ENCODE peak calls at places on chromosomes 1 and 21, in nine cellular contexts. Z is kidney, E is epithelial cell of esophagus, X is K562, R is brain microvascular endothelial cell, H is psoas muscle, T is uterus, C is heart right ventricle, S is ovary. W is an unnamed sample.

GRCh38 chr1:244413736-244414135 is 38.0 kb downstream of the ADSS2 start:
- DNase-seq in E (peak), Z (no peak), X (no peak), C (no peak), S (no peak), T (no peak), H (no peak), R (no peak), W (no peak)

GRCh38 chr1:175572932-175573871 is 170.2 kb downstream of the TNR start:
- DNase-seq in T (peak), H (no peak), R (no peak), E (no peak), C (no peak), X (no peak), S (peak), Z (no peak), W (no peak)

GRCh38 chr1:205706601-205707502 is 26.5 kb upstream of the SLC45A3 start:
- DNase-seq in C (no peak), E (no peak), X (peak), S (no peak), T (no peak), Z (no peak), H (no peak), R (no peak), W (no peak)

GRCh38 chr1:58779059-58779754 is 4.6 kb downstream of the JUN start:
- DNase-seq in Z (no peak), C (no peak), H (no peak), S (no peak), T (no peak), R (no peak), X (no peak), E (peak), W (no peak)

GRCh38 chr1:153403421-153404085 is 12.7 kb upstream of the S100A8 start:
- DNase-seq in R (no peak), T (no peak), C (no peak), Z (no peak), X (no peak), H (no peak), E (no peak), S (no peak), W (no peak)

GRCh38 chr1:209455666-209456065 is 127.8 kb upstream of the CAMK1G start:
- DNase-seq in T (no peak), C (no peak), E (peak), S (no peak), R (no peak), X (no peak), Z (no peak), H (no peak), W (no peak)

GRCh38 chr1:186873687-186874086 is 44.9 kb downstream of the PLA2G4A start:
- DNase-seq in S (no peak), R (no peak), Z (no peak), T (no peak), E (peak), H (no peak), C (no peak), X (no peak), W (no peak)

GRCh38 chr1:153968000-153968363 is 280 bp downstream of the CREB3L4 start:
- DNase-seq in E (peak), H (peak), S (peak), R (no peak), T (peak), X (no peak), Z (no peak), C (no peak), W (peak)

GRCh38 chr1:12163210-12163609 is 3.6 kb upstream of the TNFRSF1B start:
- DNase-seq in C (no peak), S (no peak), R (no peak), E (no peak), H (no peak), X (no peak), T (no peak), Z (no peak), W (no peak)

GRCh38 chr1:7534061-7534825 is 236.9 kb upstream of the VAMP3 start:
- DNase-seq in T (no peak), Z (peak), E (no peak), S (no peak), H (peak), C (no peak), R (no peak), X (no peak), W (no peak)

GRCh38 chr1:110440877-110441276 is 10.1 kb upstream of the PROK1 start:
- DNase-seq in T (no peak), X (no peak), S (peak), Z (no peak), E (peak), H (peak), C (no peak), R (peak), W (peak)

GRCh38 chr1:27868932-27869718 is 3.2 kb upstream of the THEMIS2 start:
- DNase-seq in X (no peak), T (no peak), Z (peak), C (peak), S (no peak), R (no peak), E (no peak), H (peak), W (no peak)

GRCh38 chr1:183025782-183026774 is 2.9 kb downstream of the LAMC1 start:
- DNase-seq in S (no peak), H (no peak), T (no peak), C (no peak), Z (no peak), R (no peak), X (no peak), E (peak), W (no peak)

GRCh38 chr1:201766117-201766863 is 62.7 kb upstream of the IPO9 start:
- DNase-seq in R (peak), E (no peak), C (no peak), S (peak), H (no peak), Z (no peak), X (no peak), T (peak), W (peak)

GRCh38 chr1:14017531-14017961 is 317.6 kb downstream of the PRDM2 start:
- DNase-seq in R (no peak), S (no peak), T (no peak), H (no peak), Z (peak), E (no peak), X (no peak), C (no peak), W (no peak)

GRCh38 chr21:25512095-25513086 is 94.9 kb downstream of the MRPL39 start:
- DNase-seq in C (no peak), Z (no peak), S (no peak), R (no peak), E (no peak), H (no peak), T (no peak), X (no peak), W (peak)

GRCh38 chr1:38558476-38559179 is 300.9 kb downstream of the RRAGC start:
- DNase-seq in Z (no peak), S (no peak), E (no peak), T (no peak), H (no peak), X (no peak), R (no peak), C (no peak), W (no peak)

GRCh38 chr1:70042090-70042716 is 163.2 kb downstream of the LRRC40 start:
- DNase-seq in R (no peak), C (no peak), E (no peak), X (no peak), T (no peak), S (no peak), Z (no peak), H (no peak), W (no peak)

GRCh38 chr1:100036718-100037664 is 67.2 kb downstream of the SLC35A3 start:
- DNase-seq in Z (no peak), S (no peak), C (no peak), T (no peak), X (no peak), H (no peak), R (peak), E (peak), W (no peak)

GRCh38 chr1:151721788-151722510 is 627 bp downstream of the RIIAD1 start:
- DNase-seq in E (peak), T (no peak), Z (no peak), S (no peak), C (no peak), X (no peak), R (no peak), H (no peak), W (no peak)
- TF ChIP-seq CTCF in E (no peak), T (no peak), Z (no peak), S (no peak), C (no peak), X (no peak), R (no peak), H (no peak), W (no peak)

DNA sequence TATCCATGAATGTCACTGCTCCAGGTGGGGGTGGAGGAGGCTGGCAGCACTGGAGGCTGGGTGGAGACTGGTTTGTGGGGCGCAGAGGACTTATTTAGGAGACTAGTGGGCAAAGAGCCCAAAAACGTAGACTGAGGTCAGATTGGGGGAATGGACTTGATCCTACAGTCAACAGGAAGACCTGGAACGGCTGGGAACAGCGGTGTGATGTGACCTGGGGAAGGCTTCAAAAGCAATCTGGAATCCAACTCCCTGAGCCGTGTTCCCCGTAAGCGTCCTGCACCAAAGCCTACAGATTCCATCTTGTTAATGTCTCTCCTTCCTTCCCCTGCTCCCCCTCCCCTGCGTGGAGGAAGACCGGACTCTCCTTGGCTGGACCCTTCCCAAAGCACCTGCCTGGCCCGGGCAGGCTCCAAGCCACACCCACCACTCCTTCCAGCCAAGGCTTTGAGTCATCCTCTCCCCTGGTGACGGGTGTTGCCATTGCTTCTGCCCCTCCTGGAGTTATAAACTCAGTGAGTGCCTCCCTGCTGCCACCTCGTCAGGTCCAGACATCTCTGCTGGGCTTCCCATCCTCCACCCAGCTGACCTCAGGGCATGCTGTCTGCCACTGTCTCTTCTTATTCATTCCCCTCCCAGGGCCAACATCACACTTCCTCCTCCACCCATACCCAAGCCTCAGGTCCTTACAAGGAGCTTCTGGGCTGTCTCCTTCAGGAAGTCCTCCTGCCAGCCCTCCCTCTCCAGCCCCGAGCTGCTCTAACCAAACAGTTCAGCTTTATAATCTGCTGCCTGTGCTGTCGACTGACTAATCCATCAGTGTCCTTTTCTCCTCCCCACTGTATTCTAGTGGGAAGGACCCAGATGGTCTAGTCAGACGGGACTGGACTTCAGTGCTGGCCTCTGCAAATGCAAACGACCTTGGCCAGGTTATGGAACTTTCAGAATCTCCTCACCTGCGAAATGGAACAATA is 1.6 kb upstream of the CLSTN1 start:
- DNase-seq in Z (peak), X (peak), R (peak), H (peak), C (no peak), S (peak), E (peak), T (peak), W (peak)
- H3K4me3 ChIP-seq in Z (no peak), X (no peak), R (no peak), H (peak), C (no peak), S (no peak), E (no peak), T (no peak), W (peak)

GRCh38 chr1:103461171-103462105 is 64.1 kb upstream of the RNPC3 start:
- DNase-seq in C (no peak), R (no peak), Z (no peak), T (no peak), S (no peak), H (no peak), E (peak), X (peak), W (no peak)
- TF ChIP-seq CTCF in C (peak), R (peak), Z (peak), T (no peak), S (no peak), H (peak), E (peak), X (no peak), W (peak)

GRCh38 chr21:31557956-31558838 is 101.3 kb upstream of the SOD1 start:
- DNase-seq in C (no peak), S (peak), H (no peak), T (peak), E (peak), Z (no peak), X (no peak), R (peak), W (no peak)

GRCh38 chr21:31557421-31557955 is 102.0 kb upstream of the SOD1 start:
- DNase-seq in X (no peak), H (no peak), E (no peak), C (no peak), R (no peak), S (peak), Z (peak), T (no peak), W (no peak)

GRCh38 chr21:31560479-31560878 is 99.0 kb upstream of the SOD1 start:
- DNase-seq in X (no peak), Z (no peak), E (no peak), H (no peak), S (no peak), C (no peak), R (no peak), T (no peak), W (no peak)

GRCh38 chr21:31558839-31559367 is 100.6 kb upstream of the SOD1 start:
- DNase-seq in H (peak), Z (peak), S (peak), R (peak), T (peak), X (no peak), E (peak), C (peak), W (peak)

DNA sequence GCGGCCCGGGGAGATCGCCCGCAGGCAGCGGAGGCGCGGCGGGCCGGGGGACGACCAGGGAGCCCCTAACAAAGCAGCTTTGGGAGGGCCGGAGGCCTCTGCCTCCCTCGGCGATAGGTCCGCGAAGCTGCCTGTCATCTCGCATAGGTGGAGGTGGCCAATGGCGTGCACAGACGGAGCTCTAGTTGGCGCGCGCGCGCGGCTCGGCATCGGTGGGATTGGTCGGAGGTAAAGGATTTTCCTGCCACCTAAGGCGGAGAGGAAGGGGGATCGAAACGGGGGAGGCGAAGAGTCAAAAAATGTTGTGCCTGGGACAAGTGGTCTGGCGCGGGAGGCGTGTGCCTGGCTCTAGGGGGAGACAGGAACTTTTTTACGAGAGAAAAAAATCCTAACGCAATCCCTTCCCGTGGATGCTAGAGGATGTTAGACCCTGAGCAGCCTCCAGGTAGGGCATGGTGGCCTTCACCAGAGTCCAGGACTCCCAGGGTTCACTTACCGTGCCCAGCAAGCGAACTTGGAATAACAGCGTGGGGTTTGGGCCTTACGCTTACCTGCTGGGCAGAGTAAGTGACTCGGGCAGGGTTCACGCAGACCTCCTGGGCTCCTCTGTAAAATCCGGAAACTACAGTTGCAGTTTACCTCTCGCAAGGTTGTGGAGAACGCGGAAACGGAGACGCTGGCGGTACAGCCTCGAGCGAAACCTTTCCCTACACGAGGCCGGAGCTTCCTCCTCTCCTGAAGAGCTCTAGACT is 99.9 kb upstream of the SOD1 start:
- DNase-seq in X (no peak), T (peak), E (peak), S (peak), C (peak), R (peak), Z (peak), H (peak), W (peak)
- H3K4me3 ChIP-seq in X (no peak), T (peak), E (peak), S (peak), C (peak), R (peak), Z (peak), H (peak), W (peak)

W was measured in gastrocnemius medialis.